ENCODE peak calls at places on chromosome 6, in ten cellular contexts. One of them, this sample, is unnamed.

GRCh38 chr6:46993846-46994245 is 48.3 kb downstream of the ADGRF1 start:
- DNase-seq in left lung: no peak
- DNase-seq in lower leg skin: no peak
- DNase-seq in tibial nerve: no peak
- DNase-seq in WTC11: no peak
- DNase-seq in stomach: no peak
- DNase-seq in brain microvascular endothelial cell: peak; percentile 88
- DNase-seq in HFFc6: peak; percentile 91
- DNase-seq in retinal pigment epithelial cell: peak; percentile 30
- DNase-seq in IMR-90: peak; percentile 54
- DNase-seq in this sample: peak; percentile 79

GRCh38 chr6:92810913-92811312 is 608.4 kb downstream of the EPHA7 start:
- DNase-seq in WTC11: peak; percentile 69
- DNase-seq in lower leg skin: no peak
- DNase-seq in IMR-90: peak; percentile 27
- DNase-seq in HFFc6: no peak
- DNase-seq in brain microvascular endothelial cell: peak; percentile 10
- DNase-seq in tibial nerve: no peak
- DNase-seq in stomach: no peak
- DNase-seq in left lung: no peak
- DNase-seq in retinal pigment epithelial cell: peak; percentile 2
- DNase-seq in this sample: peak; percentile 28

GRCh38 chr6:7996538-7997225 is 67.5 kb downstream of the BLOC1S5 start:
- DNase-seq in tibial nerve: no peak
- DNase-seq in retinal pigment epithelial cell: peak; percentile 67
- DNase-seq in HFFc6: peak; percentile 25
- DNase-seq in lower leg skin: no peak
- DNase-seq in brain microvascular endothelial cell: peak; percentile 50
- DNase-seq in IMR-90: peak; percentile 78
- DNase-seq in left lung: no peak
- DNase-seq in WTC11: no peak
- DNase-seq in stomach: no peak
- DNase-seq in this sample: peak; percentile 34

GRCh38 chr6:15977050-15977449 is 151.8 kb upstream of the MYLIP start:
- DNase-seq in IMR-90: no peak
- DNase-seq in HFFc6: no peak
- DNase-seq in stomach: no peak
- DNase-seq in left lung: no peak
- DNase-seq in retinal pigment epithelial cell: no peak
- DNase-seq in brain microvascular endothelial cell: no peak
- DNase-seq in lower leg skin: no peak
- DNase-seq in tibial nerve: no peak
- DNase-seq in WTC11: no peak
- DNase-seq in this sample: no peak

GRCh38 chr6:10140824-10141223 is 274.1 kb downstream of the TFAP2A start:
- DNase-seq in HFFc6: no peak
- DNase-seq in brain microvascular endothelial cell: peak; percentile 45
- DNase-seq in retinal pigment epithelial cell: no peak
- DNase-seq in IMR-90: no peak
- DNase-seq in tibial nerve: no peak
- DNase-seq in lower leg skin: no peak
- DNase-seq in left lung: no peak
- DNase-seq in WTC11: no peak
- DNase-seq in stomach: no peak
- DNase-seq in this sample: no peak

GRCh38 chr6:87660226-87660886 is 41.7 kb downstream of the AKIRIN2 start:
- DNase-seq in brain microvascular endothelial cell: peak; percentile 70
- DNase-seq in retinal pigment epithelial cell: no peak
- DNase-seq in HFFc6: peak; percentile 80
- DNase-seq in left lung: no peak
- DNase-seq in stomach: no peak
- DNase-seq in lower leg skin: no peak
- DNase-seq in tibial nerve: no peak
- DNase-seq in IMR-90: peak; percentile 83
- DNase-seq in WTC11: no peak
- DNase-seq in this sample: no peak

GRCh38 chr6:107956586-107957164 is 1.3 kb downstream of the SEC63 start:
- DNase-seq in left lung: no peak
- DNase-seq in lower leg skin: no peak
- DNase-seq in IMR-90: peak; percentile 65
- DNase-seq in tibial nerve: no peak
- DNase-seq in stomach: no peak
- DNase-seq in WTC11: no peak
- DNase-seq in brain microvascular endothelial cell: peak; percentile 11
- DNase-seq in retinal pigment epithelial cell: no peak
- DNase-seq in HFFc6: no peak
- DNase-seq in this sample: no peak

GRCh38 chr6:138145402-138145801 is 16.3 kb upstream of the ARFGEF3 start:
- DNase-seq in brain microvascular endothelial cell: no peak
- DNase-seq in HFFc6: no peak
- DNase-seq in stomach: no peak
- DNase-seq in left lung: no peak
- DNase-seq in tibial nerve: no peak
- DNase-seq in IMR-90: no peak
- DNase-seq in retinal pigment epithelial cell: no peak
- DNase-seq in WTC11: no peak
- DNase-seq in lower leg skin: no peak
- DNase-seq in this sample: no peak

GRCh38 chr6:155770313-155770712 is 314.7 kb upstream of the NOX3 start:
- DNase-seq in left lung: no peak
- DNase-seq in lower leg skin: no peak
- DNase-seq in WTC11: no peak
- DNase-seq in HFFc6: no peak
- DNase-seq in stomach: no peak
- DNase-seq in brain microvascular endothelial cell: no peak
- DNase-seq in IMR-90: no peak
- DNase-seq in tibial nerve: no peak
- DNase-seq in retinal pigment epithelial cell: no peak
- DNase-seq in this sample: no peak

GRCh38 chr6:145815351-145815772 is 767 bp upstream of the FBXO30 start:
- DNase-seq in tibial nerve: no peak
- DNase-seq in retinal pigment epithelial cell: no peak
- DNase-seq in lower leg skin: no peak
- DNase-seq in WTC11: peak; percentile 29
- DNase-seq in HFFc6: no peak
- DNase-seq in left lung: no peak
- DNase-seq in brain microvascular endothelial cell: peak; percentile 18
- DNase-seq in IMR-90: peak; percentile 8
- DNase-seq in stomach: no peak
- DNase-seq in this sample: no peak

GRCh38 chr6:114121913-114122662 is 151.1 kb upstream of the HDAC2 start:
- DNase-seq in WTC11: no peak
- DNase-seq in left lung: no peak
- DNase-seq in tibial nerve: no peak
- DNase-seq in retinal pigment epithelial cell: peak; percentile 8
- DNase-seq in stomach: no peak
- DNase-seq in lower leg skin: no peak
- DNase-seq in brain microvascular endothelial cell: no peak
- DNase-seq in HFFc6: no peak
- DNase-seq in IMR-90: no peak
- DNase-seq in this sample: no peak

GRCh38 chr6:54737247-54737646 is 109.3 kb upstream of the FAM83B start:
- DNase-seq in lower leg skin: no peak
- DNase-seq in IMR-90: no peak
- DNase-seq in tibial nerve: no peak
- DNase-seq in WTC11: peak; percentile 70
- DNase-seq in HFFc6: no peak
- DNase-seq in brain microvascular endothelial cell: no peak
- DNase-seq in left lung: no peak
- DNase-seq in retinal pigment epithelial cell: no peak
- DNase-seq in stomach: no peak
- DNase-seq in this sample: no peak

GRCh38 chr6:32149577-32149845 is 2.2 kb downstream of the PRRT1 start:
- DNase-seq in left lung: no peak
- DNase-seq in brain microvascular endothelial cell: no peak
- DNase-seq in stomach: no peak
- DNase-seq in retinal pigment epithelial cell: no peak
- DNase-seq in WTC11: no peak
- DNase-seq in tibial nerve: no peak
- DNase-seq in HFFc6: no peak
- DNase-seq in IMR-90: no peak
- DNase-seq in lower leg skin: no peak
- DNase-seq in this sample: no peak

GRCh38 chr6:32148289-32148688 is 3.5 kb downstream of the PRRT1 start:
- DNase-seq in brain microvascular endothelial cell: no peak
- DNase-seq in IMR-90: no peak
- DNase-seq in tibial nerve: no peak
- DNase-seq in WTC11: peak; percentile 62
- DNase-seq in lower leg skin: no peak
- DNase-seq in retinal pigment epithelial cell: no peak
- DNase-seq in stomach: no peak
- DNase-seq in HFFc6: no peak
- DNase-seq in left lung: no peak
- DNase-seq in this sample: no peak

GRCh38 chr6:32149932-32150920 is 1.5 kb downstream of the PRRT1 start:
- DNase-seq in WTC11: peak; percentile 68
- DNase-seq in tibial nerve: no peak
- DNase-seq in IMR-90: no peak
- DNase-seq in HFFc6: no peak
- DNase-seq in stomach: no peak
- DNase-seq in retinal pigment epithelial cell: no peak
- DNase-seq in brain microvascular endothelial cell: no peak
- DNase-seq in lower leg skin: no peak
- DNase-seq in left lung: no peak
- DNase-seq in this sample: no peak

GRCh38 chr6:32147401-32148132 is 4.2 kb downstream of the PRRT1 start:
- DNase-seq in IMR-90: no peak
- DNase-seq in left lung: no peak
- DNase-seq in tibial nerve: no peak
- DNase-seq in HFFc6: no peak
- DNase-seq in WTC11: no peak
- DNase-seq in brain microvascular endothelial cell: no peak
- DNase-seq in retinal pigment epithelial cell: no peak
- DNase-seq in lower leg skin: no peak
- DNase-seq in stomach: no peak
- DNase-seq in this sample: no peak

GRCh38 chr6:32148722-32149576 is 2.8 kb downstream of the PRRT1 start:
- DNase-seq in HFFc6: no peak
- DNase-seq in retinal pigment epithelial cell: no peak
- DNase-seq in stomach: peak; percentile 86
- DNase-seq in left lung: peak; percentile 71
- DNase-seq in brain microvascular endothelial cell: peak; percentile 33
- DNase-seq in lower leg skin: peak; percentile 94
- DNase-seq in IMR-90: no peak
- DNase-seq in tibial nerve: no peak
- DNase-seq in WTC11: peak; percentile 96
- DNase-seq in this sample: no peak
- TF ChIP-seq CTCF in HFFc6: no peak
- TF ChIP-seq CTCF in retinal pigment epithelial cell: peak; percentile 38
- TF ChIP-seq CTCF in stomach: peak; percentile 20
- TF ChIP-seq CTCF in left lung: no peak
- TF ChIP-seq CTCF in brain microvascular endothelial cell: peak; percentile 39
- TF ChIP-seq CTCF in lower leg skin: no peak
- TF ChIP-seq CTCF in IMR-90: no peak
- TF ChIP-seq CTCF in tibial nerve: no peak
- TF ChIP-seq CTCF in WTC11: peak; percentile 46
- TF ChIP-seq CTCF in this sample: no peak

DNA sequence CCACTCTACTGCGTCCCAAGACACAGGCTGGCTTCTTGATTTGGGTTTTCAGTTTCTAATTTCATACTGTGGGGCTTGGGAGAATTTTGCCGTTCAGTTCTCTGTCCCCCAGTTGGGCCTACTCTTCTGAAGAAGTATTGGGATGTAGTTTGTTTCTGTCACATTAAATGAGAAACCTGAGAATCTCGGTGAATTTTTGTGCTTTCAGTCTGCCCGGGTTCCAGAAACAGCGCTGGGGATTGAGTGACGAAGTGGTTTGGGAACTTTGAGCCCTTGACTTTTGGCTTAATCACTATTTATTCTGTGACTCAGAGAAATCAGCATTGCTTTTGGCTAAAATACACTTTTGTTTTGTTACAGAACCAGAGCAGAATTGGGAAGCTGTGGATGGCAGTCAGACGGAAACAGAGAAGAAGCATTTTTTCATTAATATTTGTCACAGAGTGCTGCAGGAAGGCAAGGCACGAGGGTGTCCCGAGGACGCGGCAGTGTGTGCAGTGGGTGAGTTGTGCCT is 74.0 kb downstream of the IGF2R start:
- DNase-seq in brain microvascular endothelial cell: peak; percentile 67
- DNase-seq in stomach: no peak
- DNase-seq in tibial nerve: no peak
- DNase-seq in IMR-90: peak; percentile 20
- DNase-seq in WTC11: no peak
- DNase-seq in HFFc6: no peak
- DNase-seq in left lung: no peak
- DNase-seq in retinal pigment epithelial cell: no peak
- DNase-seq in lower leg skin: no peak
- DNase-seq in this sample: no peak
- TF ChIP-seq CTCF in brain microvascular endothelial cell: no peak
- TF ChIP-seq CTCF in stomach: no peak
- TF ChIP-seq CTCF in tibial nerve: no peak
- TF ChIP-seq CTCF in IMR-90: no peak
- TF ChIP-seq CTCF in WTC11: no peak
- TF ChIP-seq CTCF in HFFc6: no peak
- TF ChIP-seq CTCF in left lung: no peak
- TF ChIP-seq CTCF in retinal pigment epithelial cell: no peak
- TF ChIP-seq CTCF in lower leg skin: no peak
- TF ChIP-seq CTCF in this sample: no peak

DNA sequence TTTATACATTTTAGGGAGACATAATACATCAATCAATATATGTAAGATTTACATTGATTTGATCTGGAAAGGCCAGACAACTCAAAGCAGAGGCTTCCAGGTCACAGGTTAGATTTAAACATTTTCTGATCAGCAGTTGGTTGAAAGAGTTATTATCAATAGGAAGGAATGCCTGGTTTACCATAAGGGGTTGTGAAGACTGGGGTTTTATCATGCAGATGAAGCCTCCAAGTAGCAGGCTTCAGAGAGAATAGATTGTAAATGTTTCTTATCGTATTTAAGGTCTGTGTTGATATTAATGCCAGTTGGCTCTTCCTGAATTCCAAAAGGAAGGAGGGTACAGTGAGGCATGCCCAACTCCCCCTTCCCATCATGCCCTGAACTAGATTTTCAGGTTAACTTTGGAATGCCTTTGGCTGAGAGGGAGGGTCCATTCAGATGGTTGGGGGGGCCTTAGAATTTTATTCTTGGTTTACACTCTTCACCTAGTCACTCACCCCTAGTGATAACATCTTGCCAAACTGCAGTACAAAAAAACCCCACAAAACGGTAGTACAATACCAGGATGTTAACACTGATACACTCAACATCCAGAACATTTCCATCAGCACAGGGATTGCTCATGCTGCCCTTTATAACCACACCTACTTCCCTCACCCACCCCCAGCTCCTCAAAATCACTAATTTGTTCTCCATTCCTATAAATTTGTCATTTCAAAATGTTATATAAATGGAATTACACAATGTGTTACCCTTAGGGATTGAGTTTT is 259.6 kb upstream of the PLN start:
- DNase-seq in brain microvascular endothelial cell: no peak
- DNase-seq in IMR-90: peak; percentile 52
- DNase-seq in lower leg skin: no peak
- DNase-seq in tibial nerve: no peak
- DNase-seq in left lung: no peak
- DNase-seq in retinal pigment epithelial cell: no peak
- DNase-seq in HFFc6: peak; percentile 9
- DNase-seq in stomach: no peak
- DNase-seq in WTC11: no peak
- DNase-seq in this sample: no peak
- TF ChIP-seq CTCF in brain microvascular endothelial cell: peak; percentile 9
- TF ChIP-seq CTCF in IMR-90: peak; percentile 47
- TF ChIP-seq CTCF in lower leg skin: no peak
- TF ChIP-seq CTCF in tibial nerve: no peak
- TF ChIP-seq CTCF in left lung: no peak
- TF ChIP-seq CTCF in retinal pigment epithelial cell: no peak
- TF ChIP-seq CTCF in HFFc6: peak; percentile 43
- TF ChIP-seq CTCF in stomach: no peak
- TF ChIP-seq CTCF in WTC11: no peak
- TF ChIP-seq CTCF in this sample: no peak

GRCh38 chr6:45613678-45614077 is 235.9 kb upstream of the SUPT3H start:
- DNase-seq in IMR-90: peak; percentile 80
- DNase-seq in tibial nerve: peak; percentile 27
- DNase-seq in lower leg skin: no peak
- DNase-seq in brain microvascular endothelial cell: peak; percentile 84
- DNase-seq in HFFc6: peak; percentile 41
- DNase-seq in left lung: peak; percentile 44
- DNase-seq in retinal pigment epithelial cell: peak; percentile 93
- DNase-seq in stomach: no peak
- DNase-seq in WTC11: no peak
- DNase-seq in this sample: no peak
- TF ChIP-seq CTCF in IMR-90: no peak
- TF ChIP-seq CTCF in tibial nerve: no peak
- TF ChIP-seq CTCF in lower leg skin: no peak
- TF ChIP-seq CTCF in brain microvascular endothelial cell: no peak
- TF ChIP-seq CTCF in HFFc6: no peak
- TF ChIP-seq CTCF in left lung: no peak
- TF ChIP-seq CTCF in retinal pigment epithelial cell: peak; percentile 20
- TF ChIP-seq CTCF in stomach: no peak
- TF ChIP-seq CTCF in WTC11: no peak
- TF ChIP-seq CTCF in this sample: no peak

This sample was measured in astrocyte of the cerebellum.